ENCODE peak calls at places on chromosome 9, in four cellular contexts. U is GM12878, Z is A549, S is HepG2. G is an unnamed sample.

GRCh38 chr9:16106211-16106610 is 553.4 kb downstream of the CCDC171 start:
- DNase-seq in U (no peak), Z (no peak), S (no peak), G (no peak)

GRCh38 chr9:113906411-113907110 is 30.5 kb downstream of the ZNF618 start:
- DNase-seq in U (no peak), Z (no peak), S (no peak), G (no peak)

GRCh38 chr9:20854444-20854843 is 170.4 kb downstream of the FOCAD start:
- DNase-seq in U (no peak), Z (no peak), S (no peak), G (no peak)

GRCh38 chr9:132833451-132834130 is 44.5 kb downstream of the AK8 start:
- DNase-seq in U (no peak), Z (no peak), S (no peak), G (no peak)

GRCh38 chr9:85040806-85041575 is 371.5 kb downstream of the NTRK2 start:
- DNase-seq in U (no peak), Z (no peak), S (no peak), G (no peak)

GRCh38 chr9:134783699-134784039 is 96.9 kb upstream of the FCN2 start:
- DNase-seq in U (no peak), Z (no peak), S (no peak), G (no peak)

GRCh38 chr9:20671635-20672034 is 12.4 kb upstream of the FOCAD start:
- DNase-seq in U (no peak), Z (no peak), S (no peak), G (no peak)

GRCh38 chr9:6926436-6926835 is 168.7 kb downstream of the KDM4C start:
- DNase-seq in U (no peak), Z (no peak), S (no peak), G (no peak)

GRCh38 chr9:113998529-113999255 is 79.4 kb downstream of the AMBP start:
- DNase-seq in U (no peak), Z (peak), S (no peak), G (no peak)

GRCh38 chr9:111399772-111400563 is 69.9 kb upstream of the OR2K2 start:
- DNase-seq in U (no peak), Z (peak), S (peak), G (peak)

GRCh38 chr9:3457171-3457570 is 68.6 kb downstream of the RFX3 start:
- DNase-seq in U (no peak), Z (no peak), S (no peak), G (no peak)

GRCh38 chr9:4296217-4296616 is 3.7 kb downstream of the GLIS3 start:
- DNase-seq in U (no peak), Z (peak), S (no peak), G (no peak)

GRCh38 chr9:117325789-117326185 is 89.1 kb downstream of the ASTN2 start:
- DNase-seq in U (no peak), Z (no peak), S (no peak), G (no peak)

GRCh38 chr9:129052592-129052991 is 16.2 kb downstream of the MIGA2 start:
- DNase-seq in U (no peak), Z (no peak), S (no peak), G (peak)

GRCh38 chr9:69379250-69379982 is 54.4 kb downstream of the ENTREP1 start:
- DNase-seq in U (no peak), Z (no peak), S (no peak), G (no peak)

GRCh38 chr9:136673088-136673969 is 10.6 kb downstream of the EGFL7 start:
- DNase-seq in U (no peak), Z (no peak), S (no peak), G (peak)

GRCh38 chr9:97853844-97854695 is 1.0 kb downstream of the FOXE1 start:
- DNase-seq in U (no peak), Z (peak), S (no peak), G (no peak)
- TF ChIP-seq HDAC2 in U (no peak), Z (no peak), S (no peak), G (no peak)

GRCh38 chr9:88783613-88784230 is 207.5 kb upstream of the S1PR3 start:
- DNase-seq in U (no peak), Z (no peak), S (no peak), G (no peak)
- TF ChIP-seq POLR2AphosphoS2 in U (no peak), Z (no peak), S (no peak), G (no peak)

GRCh38 chr9:14715102-14715501 is 7.4 kb downstream of the CER1 start:
- DNase-seq in U (no peak), Z (no peak), S (no peak), G (no peak)
- TF ChIP-seq HDAC2 in U (no peak), Z (no peak), S (no peak), G (no peak)

GRCh38 chr9:99371376-99371775 is 149.3 kb downstream of the SEC61B start:
- DNase-seq in U (no peak), Z (no peak), S (no peak), G (no peak)
- TF ChIP-seq POLR2AphosphoS2 in U (no peak), Z (no peak), S (no peak), G (no peak)

GRCh38 chr9:38017885-38018186 is 51.2 kb downstream of the SHB start:
- DNase-seq in U (no peak), Z (no peak), S (no peak), G (no peak)

GRCh38 chr9:38020251-38021076 is 48.6 kb downstream of the SHB start:
- DNase-seq in U (no peak), Z (no peak), S (no peak), G (no peak)

GRCh38 chr9:38018964-38019602 is 49.9 kb downstream of the SHB start:
- DNase-seq in U (no peak), Z (peak), S (peak), G (peak)

GRCh38 chr9:38018230-38018963 is 50.6 kb downstream of the SHB start:
- DNase-seq in U (no peak), Z (no peak), S (peak), G (no peak)

DNA sequence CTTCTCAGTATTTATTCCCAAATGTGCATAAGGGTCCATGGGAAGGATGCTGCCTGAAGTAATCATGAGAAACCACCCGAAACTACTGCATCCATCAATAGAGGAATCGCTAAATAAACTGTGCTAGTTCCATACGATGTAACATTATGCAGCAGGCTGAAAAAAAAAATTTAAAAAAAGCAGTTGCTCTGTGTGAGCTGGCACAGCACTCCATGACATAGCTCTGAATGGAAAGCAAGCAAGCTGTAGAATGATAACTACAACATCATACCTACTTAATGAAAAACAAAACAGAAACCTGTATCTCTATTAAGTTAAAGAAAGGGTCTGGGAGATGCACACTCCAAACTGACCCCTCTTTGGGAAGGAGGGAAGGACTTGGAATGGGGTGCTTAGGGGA is 49.3 kb downstream of the SHB start:
- DNase-seq in U (no peak), Z (no peak), S (no peak), G (no peak)
- TF ChIP-seq HDAC2 in U (no peak), Z (no peak), S (no peak), G (no peak)